ENCODE peak calls at places on chromosomes 2 and 18, in nine cellular contexts. One of them, this sample, is unnamed.

GRCh38 chr18:75714766-75715165 is 287.3 kb upstream of the SMIM21 start:
- DNase-seq in foreskin fibroblast: no peak
- DNase-seq in OCI-LY7: no peak
- DNase-seq in AG04450: no peak
- DNase-seq in suprapubic skin: no peak
- DNase-seq in cardiac muscle cell: no peak
- DNase-seq in left ventricle myocardium inferior: no peak
- DNase-seq in heart right ventricle: no peak
- DNase-seq in hepatocyte: no peak
- DNase-seq in this sample: no peak

GRCh38 chr2:46335404-46335965 is 38.3 kb downstream of the EPAS1 start:
- DNase-seq in foreskin fibroblast: peak
- DNase-seq in OCI-LY7: no peak
- DNase-seq in AG04450: no peak
- DNase-seq in suprapubic skin: peak
- DNase-seq in cardiac muscle cell: peak
- DNase-seq in left ventricle myocardium inferior: peak
- DNase-seq in heart right ventricle: no peak
- DNase-seq in hepatocyte: peak
- DNase-seq in this sample: peak

GRCh38 chr2:33363599-33364300 is 112.7 kb upstream of the RASGRP3 start:
- DNase-seq in foreskin fibroblast: peak
- DNase-seq in OCI-LY7: no peak
- DNase-seq in AG04450: no peak
- DNase-seq in suprapubic skin: no peak
- DNase-seq in cardiac muscle cell: peak
- DNase-seq in left ventricle myocardium inferior: no peak
- DNase-seq in heart right ventricle: no peak
- DNase-seq in hepatocyte: no peak
- DNase-seq in this sample: no peak

GRCh38 chr2:240983361-240983995 is 14.9 kb upstream of the SNED1 start:
- DNase-seq in foreskin fibroblast: no peak
- DNase-seq in OCI-LY7: peak
- DNase-seq in AG04450: no peak
- DNase-seq in suprapubic skin: peak
- DNase-seq in cardiac muscle cell: peak
- DNase-seq in left ventricle myocardium inferior: peak
- DNase-seq in heart right ventricle: peak
- DNase-seq in hepatocyte: peak
- DNase-seq in this sample: peak

GRCh38 chr2:165009466-165009865 is 54.1 kb upstream of the SLC38A11 start:
- DNase-seq in foreskin fibroblast: no peak
- DNase-seq in OCI-LY7: no peak
- DNase-seq in AG04450: no peak
- DNase-seq in suprapubic skin: no peak
- DNase-seq in cardiac muscle cell: no peak
- DNase-seq in left ventricle myocardium inferior: no peak
- DNase-seq in heart right ventricle: no peak
- DNase-seq in hepatocyte: no peak
- DNase-seq in this sample: no peak

GRCh38 chr2:37201766-37202165 is 5.5 kb downstream of the CEBPZOS start:
- DNase-seq in foreskin fibroblast: no peak
- DNase-seq in OCI-LY7: peak
- DNase-seq in AG04450: no peak
- DNase-seq in suprapubic skin: no peak
- DNase-seq in cardiac muscle cell: no peak
- DNase-seq in left ventricle myocardium inferior: no peak
- DNase-seq in heart right ventricle: no peak
- DNase-seq in hepatocyte: no peak
- DNase-seq in this sample: no peak

GRCh38 chr18:29003194-29003593 is 826.3 kb upstream of the CDH2 start:
- DNase-seq in foreskin fibroblast: no peak
- DNase-seq in OCI-LY7: no peak
- DNase-seq in AG04450: no peak
- DNase-seq in suprapubic skin: no peak
- DNase-seq in cardiac muscle cell: no peak
- DNase-seq in left ventricle myocardium inferior: no peak
- DNase-seq in heart right ventricle: no peak
- DNase-seq in hepatocyte: peak
- DNase-seq in this sample: no peak

GRCh38 chr2:18518116-18519111 is 42.0 kb downstream of the RDH14 start:
- DNase-seq in foreskin fibroblast: peak
- DNase-seq in OCI-LY7: no peak
- DNase-seq in AG04450: no peak
- DNase-seq in suprapubic skin: no peak
- DNase-seq in cardiac muscle cell: peak
- DNase-seq in left ventricle myocardium inferior: no peak
- DNase-seq in heart right ventricle: no peak
- DNase-seq in hepatocyte: peak
- DNase-seq in this sample: no peak

GRCh38 chr2:172225786-172226185 is 123.1 kb upstream of the DLX2 start:
- DNase-seq in foreskin fibroblast: no peak
- DNase-seq in OCI-LY7: no peak
- DNase-seq in AG04450: no peak
- DNase-seq in suprapubic skin: no peak
- DNase-seq in cardiac muscle cell: no peak
- DNase-seq in left ventricle myocardium inferior: no peak
- DNase-seq in heart right ventricle: no peak
- DNase-seq in hepatocyte: no peak
- DNase-seq in this sample: no peak

GRCh38 chr2:227805578-227805977 is 8.1 kb upstream of the CCL20 start:
- DNase-seq in foreskin fibroblast: no peak
- DNase-seq in OCI-LY7: no peak
- DNase-seq in AG04450: no peak
- DNase-seq in suprapubic skin: no peak
- DNase-seq in cardiac muscle cell: no peak
- DNase-seq in left ventricle myocardium inferior: no peak
- DNase-seq in heart right ventricle: no peak
- DNase-seq in hepatocyte: no peak
- DNase-seq in this sample: no peak

GRCh38 chr2:177165731-177166711 is 46.6 kb upstream of the HNRNPA3 start:
- DNase-seq in foreskin fibroblast: no peak
- DNase-seq in OCI-LY7: peak
- DNase-seq in AG04450: no peak
- DNase-seq in suprapubic skin: no peak
- DNase-seq in cardiac muscle cell: peak
- DNase-seq in left ventricle myocardium inferior: no peak
- DNase-seq in heart right ventricle: no peak
- DNase-seq in hepatocyte: peak
- DNase-seq in this sample: peak

GRCh38 chr2:70983506-70984227 is 5.2 kb downstream of the ANKRD53 start:
- DNase-seq in foreskin fibroblast: no peak
- DNase-seq in OCI-LY7: no peak
- DNase-seq in AG04450: no peak
- DNase-seq in suprapubic skin: peak
- DNase-seq in cardiac muscle cell: no peak
- DNase-seq in left ventricle myocardium inferior: no peak
- DNase-seq in heart right ventricle: no peak
- DNase-seq in hepatocyte: no peak
- DNase-seq in this sample: no peak

GRCh38 chr2:239399404-239399999 is 1.3 kb downstream of the HDAC4 start:
- DNase-seq in foreskin fibroblast: no peak
- DNase-seq in OCI-LY7: no peak
- DNase-seq in AG04450: no peak
- DNase-seq in suprapubic skin: no peak
- DNase-seq in cardiac muscle cell: peak
- DNase-seq in left ventricle myocardium inferior: no peak
- DNase-seq in heart right ventricle: no peak
- DNase-seq in hepatocyte: peak
- DNase-seq in this sample: peak

GRCh38 chr2:187547353-187547979 is 6.8 kb downstream of the TFPI start:
- DNase-seq in foreskin fibroblast: peak
- DNase-seq in OCI-LY7: no peak
- DNase-seq in AG04450: peak
- DNase-seq in suprapubic skin: no peak
- DNase-seq in cardiac muscle cell: peak
- DNase-seq in left ventricle myocardium inferior: peak
- DNase-seq in heart right ventricle: no peak
- DNase-seq in hepatocyte: peak
- DNase-seq in this sample: no peak

GRCh38 chr2:131105950-131106801 is 1.0 kb downstream of the PLEKHB2 start:
- DNase-seq in foreskin fibroblast: peak
- DNase-seq in OCI-LY7: peak
- DNase-seq in AG04450: no peak
- DNase-seq in suprapubic skin: no peak
- DNase-seq in cardiac muscle cell: peak
- DNase-seq in left ventricle myocardium inferior: no peak
- DNase-seq in heart right ventricle: no peak
- DNase-seq in hepatocyte: peak
- DNase-seq in this sample: peak

GRCh38 chr18:48913201-48913600 is 37.6 kb downstream of the SMAD7 start:
- DNase-seq in foreskin fibroblast: no peak
- DNase-seq in OCI-LY7: peak
- DNase-seq in AG04450: no peak
- DNase-seq in suprapubic skin: no peak
- DNase-seq in cardiac muscle cell: no peak
- DNase-seq in left ventricle myocardium inferior: no peak
- DNase-seq in heart right ventricle: no peak
- DNase-seq in hepatocyte: no peak
- DNase-seq in this sample: no peak

GRCh38 chr18:41096504-41096903 is 858.5 kb upstream of the PIK3C3 start:
- DNase-seq in foreskin fibroblast: peak
- DNase-seq in OCI-LY7: no peak
- DNase-seq in AG04450: no peak
- DNase-seq in suprapubic skin: no peak
- DNase-seq in cardiac muscle cell: peak
- DNase-seq in left ventricle myocardium inferior: no peak
- DNase-seq in heart right ventricle: no peak
- DNase-seq in hepatocyte: peak
- DNase-seq in this sample: no peak

DNA sequence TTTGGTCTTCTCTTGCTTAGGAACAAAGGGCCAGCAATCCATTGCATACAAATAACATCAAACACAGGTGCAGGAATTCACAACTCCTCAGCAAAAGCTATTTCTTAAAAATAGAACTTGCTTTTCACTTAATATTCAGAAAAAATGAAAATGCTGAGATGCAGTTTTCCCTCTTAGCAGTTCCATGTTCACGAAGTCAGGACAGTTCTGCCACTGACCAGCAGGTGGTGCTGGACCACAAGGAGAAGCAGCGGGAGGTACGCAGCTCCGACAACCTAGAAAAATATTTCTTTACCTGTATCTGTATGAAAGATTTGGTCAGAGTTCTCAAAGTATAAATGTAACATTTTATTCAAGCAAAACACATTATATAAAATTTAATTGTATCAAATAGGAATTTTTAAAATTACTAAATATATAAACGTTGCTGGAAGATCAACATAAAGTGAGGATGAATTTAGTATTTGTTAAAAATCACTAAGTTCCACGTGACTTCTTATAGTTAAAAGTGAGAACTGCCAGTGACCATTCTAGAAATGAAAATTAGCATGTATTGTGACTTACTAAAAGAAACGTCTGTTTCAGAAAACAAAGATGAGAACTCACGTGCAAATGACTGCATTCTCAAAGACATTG is 48.8 kb downstream of the ADNP2 start:
- DNase-seq in foreskin fibroblast: peak
- DNase-seq in OCI-LY7: peak
- DNase-seq in AG04450: peak
- DNase-seq in suprapubic skin: peak
- DNase-seq in cardiac muscle cell: peak
- DNase-seq in left ventricle myocardium inferior: peak
- DNase-seq in heart right ventricle: peak
- DNase-seq in hepatocyte: peak
- DNase-seq in this sample: peak
- TF ChIP-seq CTCF in foreskin fibroblast: peak
- TF ChIP-seq CTCF in OCI-LY7: peak
- TF ChIP-seq CTCF in AG04450: peak
- TF ChIP-seq CTCF in suprapubic skin: peak
- TF ChIP-seq CTCF in cardiac muscle cell: peak
- TF ChIP-seq CTCF in left ventricle myocardium inferior: peak
- TF ChIP-seq CTCF in heart right ventricle: peak
- TF ChIP-seq CTCF in hepatocyte: peak
- TF ChIP-seq CTCF in this sample: peak

GRCh38 chr2:85656468-85656867 is 11.5 kb downstream of the SFTPB start:
- DNase-seq in foreskin fibroblast: no peak
- DNase-seq in OCI-LY7: no peak
- DNase-seq in AG04450: no peak
- DNase-seq in suprapubic skin: no peak
- DNase-seq in cardiac muscle cell: no peak
- DNase-seq in left ventricle myocardium inferior: no peak
- DNase-seq in heart right ventricle: no peak
- DNase-seq in hepatocyte: no peak
- DNase-seq in this sample: peak
- H3K4me3 ChIP-seq in foreskin fibroblast: no peak
- H3K4me3 ChIP-seq in OCI-LY7: no peak
- H3K4me3 ChIP-seq in AG04450: no peak
- H3K4me3 ChIP-seq in suprapubic skin: no peak
- H3K4me3 ChIP-seq in cardiac muscle cell: no peak
- H3K4me3 ChIP-seq in left ventricle myocardium inferior: no peak
- H3K4me3 ChIP-seq in heart right ventricle: no peak
- H3K4me3 ChIP-seq in hepatocyte: no peak
- H3K4me3 ChIP-seq in this sample: no peak

GRCh38 chr2:103427567-103427966 is 665.7 kb downstream of the TMEM182 start:
- DNase-seq in foreskin fibroblast: no peak
- DNase-seq in OCI-LY7: no peak
- DNase-seq in AG04450: no peak
- DNase-seq in suprapubic skin: no peak
- DNase-seq in cardiac muscle cell: no peak
- DNase-seq in left ventricle myocardium inferior: no peak
- DNase-seq in heart right ventricle: no peak
- DNase-seq in hepatocyte: no peak
- DNase-seq in this sample: no peak
- TF ChIP-seq CTCF in foreskin fibroblast: no peak
- TF ChIP-seq CTCF in OCI-LY7: no peak
- TF ChIP-seq CTCF in AG04450: no peak
- TF ChIP-seq CTCF in suprapubic skin: no peak
- TF ChIP-seq CTCF in cardiac muscle cell: no peak
- TF ChIP-seq CTCF in left ventricle myocardium inferior: no peak
- TF ChIP-seq CTCF in heart right ventricle: no peak
- TF ChIP-seq CTCF in hepatocyte: no peak
- TF ChIP-seq CTCF in this sample: no peak

GRCh38 chr2:125642032-125642431 is 1013.9 kb upstream of the GYPC start:
- DNase-seq in foreskin fibroblast: no peak
- DNase-seq in OCI-LY7: no peak
- DNase-seq in AG04450: no peak
- DNase-seq in suprapubic skin: no peak
- DNase-seq in cardiac muscle cell: no peak
- DNase-seq in left ventricle myocardium inferior: no peak
- DNase-seq in heart right ventricle: no peak
- DNase-seq in hepatocyte: no peak
- DNase-seq in this sample: no peak

GRCh38 chr2:125644257-125644656 is 1011.7 kb upstream of the GYPC start:
- DNase-seq in foreskin fibroblast: no peak
- DNase-seq in OCI-LY7: no peak
- DNase-seq in AG04450: no peak
- DNase-seq in suprapubic skin: no peak
- DNase-seq in cardiac muscle cell: no peak
- DNase-seq in left ventricle myocardium inferior: no peak
- DNase-seq in heart right ventricle: no peak
- DNase-seq in hepatocyte: no peak
- DNase-seq in this sample: no peak

GRCh38 chr2:125643585-125643984 is 1012.4 kb upstream of the GYPC start:
- DNase-seq in foreskin fibroblast: no peak
- DNase-seq in OCI-LY7: no peak
- DNase-seq in AG04450: no peak
- DNase-seq in suprapubic skin: no peak
- DNase-seq in cardiac muscle cell: no peak
- DNase-seq in left ventricle myocardium inferior: no peak
- DNase-seq in heart right ventricle: no peak
- DNase-seq in hepatocyte: no peak
- DNase-seq in this sample: no peak

GRCh38 chr2:125638345-125638744 is 1017.6 kb upstream of the GYPC start:
- DNase-seq in foreskin fibroblast: no peak
- DNase-seq in OCI-LY7: no peak
- DNase-seq in AG04450: no peak
- DNase-seq in suprapubic skin: no peak
- DNase-seq in cardiac muscle cell: no peak
- DNase-seq in left ventricle myocardium inferior: no peak
- DNase-seq in heart right ventricle: no peak
- DNase-seq in hepatocyte: no peak
- DNase-seq in this sample: no peak

GRCh38 chr2:125643128-125643527 is 1012.8 kb upstream of the GYPC start:
- DNase-seq in foreskin fibroblast: no peak
- DNase-seq in OCI-LY7: no peak
- DNase-seq in AG04450: no peak
- DNase-seq in suprapubic skin: no peak
- DNase-seq in cardiac muscle cell: no peak
- DNase-seq in left ventricle myocardium inferior: no peak
- DNase-seq in heart right ventricle: no peak
- DNase-seq in hepatocyte: no peak
- DNase-seq in this sample: no peak
- H3K4me3 ChIP-seq in foreskin fibroblast: no peak
- H3K4me3 ChIP-seq in OCI-LY7: no peak
- H3K4me3 ChIP-seq in AG04450: no peak
- H3K4me3 ChIP-seq in suprapubic skin: no peak
- H3K4me3 ChIP-seq in cardiac muscle cell: no peak
- H3K4me3 ChIP-seq in left ventricle myocardium inferior: no peak
- H3K4me3 ChIP-seq in heart right ventricle: no peak
- H3K4me3 ChIP-seq in hepatocyte: no peak
- H3K4me3 ChIP-seq in this sample: no peak

This sample was measured in mucosa of descending colon.